ENCODE peak calls at places on chromosomes 3 and 15, in five cellular contexts. T is IMR-90, B is tibial artery, L is K562, C is progenitor cell of endocrine pancreas. P is an unnamed sample.

GRCh38 chr3:178072391-178072790 is 463.8 kb upstream of the KCNMB2 start:
- DNase-seq in T (peak), B (no peak), L (no peak), C (no peak), P (no peak)

GRCh38 chr3:98897701-98898100 is 3.8 kb downstream of the DCBLD2 start:
- DNase-seq in T (no peak), B (no peak), L (no peak), C (no peak), P (no peak)

GRCh38 chr3:195892355-195893120 is 15.8 kb downstream of the TNK2 start:
- DNase-seq in T (peak), B (peak), L (no peak), C (no peak), P (no peak)

GRCh38 chr15:85282504-85283115 is 97.8 kb upstream of the AKAP13 start:
- DNase-seq in T (peak), B (no peak), L (no peak), C (no peak), P (no peak)

GRCh38 chr3:180447156-180447555 is 154.8 kb upstream of the TTC14 start:
- DNase-seq in T (no peak), B (no peak), L (no peak), C (no peak), P (no peak)

GRCh38 chr3:32143849-32144757 is 37.7 kb downstream of the GPD1L start:
- DNase-seq in T (peak), B (no peak), L (peak), C (peak), P (peak)

GRCh38 chr3:130894130-130894872 is 417 bp downstream of the ATP2C1 start:
- DNase-seq in T (no peak), B (peak), L (peak), C (peak), P (peak)

GRCh38 chr3:12405432-12406272 is 78.6 kb upstream of the TSEN2 start:
- DNase-seq in T (peak), B (peak), L (peak), C (no peak), P (no peak)

GRCh38 chr3:42129014-42129953 is 38.1 kb downstream of the TRAK1 start:
- DNase-seq in T (peak), B (no peak), L (no peak), C (no peak), P (no peak)

GRCh38 chr3:49785565-49786356 is 581 bp downstream of the IP6K1 start:
- DNase-seq in T (peak), B (no peak), L (no peak), C (peak), P (peak)

GRCh38 chr3:78754066-78754743 is 1013.6 kb downstream of the ROBO1 start:
- DNase-seq in T (peak), B (no peak), L (no peak), C (no peak), P (no peak)

GRCh38 chr15:51054535-51054934 is 40.2 kb downstream of the TNFAIP8L3 start:
- DNase-seq in T (no peak), B (no peak), L (no peak), C (no peak), P (no peak)

GRCh38 chr3:194488007-194488742 is 1.4 kb upstream of the ATP13A3 start:
- DNase-seq in T (no peak), B (no peak), L (peak), C (no peak), P (peak)

GRCh38 chr15:58380280-58380945 is 51.4 kb upstream of the LIPC start:
- DNase-seq in T (no peak), B (no peak), L (no peak), C (no peak), P (no peak)

GRCh38 chr3:125683067-125683844 is 88.0 kb upstream of the OSBPL11 start:
- DNase-seq in T (no peak), B (peak), L (no peak), C (no peak), P (no peak)

GRCh38 chr3:60417590-60417989 is 833.7 kb downstream of the FHIT start:
- DNase-seq in T (no peak), B (no peak), L (no peak), C (no peak), P (no peak)

GRCh38 chr3:30456263-30456662 is 150.1 kb upstream of the TGFBR2 start:
- DNase-seq in T (no peak), B (no peak), L (no peak), C (no peak), P (no peak)

GRCh38 chr15:68186671-68187397 is 18.3 kb downstream of the CALML4 start:
- DNase-seq in T (peak), B (no peak), L (no peak), C (no peak), P (no peak)

GRCh38 chr3:115814006-115814405 is 190.7 kb downstream of the GAP43 start:
- DNase-seq in T (no peak), B (no peak), L (no peak), C (no peak), P (no peak)

GRCh38 chr15:99100245-99101173 is 4.4 kb upstream of the SYNM start:
- DNase-seq in T (peak), B (peak), L (peak), C (peak), P (peak)

GRCh38 chr3:183227586-183227985 is 25.5 kb upstream of the B3GNT5 start:
- DNase-seq in T (no peak), B (no peak), L (no peak), C (no peak), P (peak)

GRCh38 chr3:74054566-74054965 is 429.8 kb upstream of the PDZRN3 start:
- DNase-seq in T (no peak), B (no peak), L (no peak), C (no peak), P (no peak)

GRCh38 chr3:196537319-196537984 is 22.3 kb upstream of the SMCO1 start:
- DNase-seq in T (peak), B (no peak), L (peak), C (no peak), P (peak)

GRCh38 chr3:81799403-81799802 is 38.0 kb upstream of the GBE1 start:
- DNase-seq in T (no peak), B (no peak), L (no peak), C (no peak), P (no peak)

GRCh38 chr3:56878046-56878445 is 76.3 kb upstream of the ARHGEF3 start:
- DNase-seq in T (peak), B (no peak), L (no peak), C (no peak), P (peak)

GRCh38 chr3:13045904-13046568 is 27.2 kb downstream of the IQSEC1 start:
- DNase-seq in T (no peak), B (no peak), L (peak), C (no peak), P (peak)

GRCh38 chr3:96836153-96836915 is 21.9 kb downstream of the EPHA6 start:
- DNase-seq in T (no peak), B (no peak), L (no peak), C (no peak), P (no peak)

GRCh38 chr3:53103566-53104296 is 26.5 kb downstream of the RFT1 start:
- DNase-seq in T (peak), B (no peak), L (no peak), C (no peak), P (no peak)

GRCh38 chr3:10981961-10982360 is 10.6 kb upstream of the SLC6A1 start:
- DNase-seq in T (no peak), B (no peak), L (no peak), C (no peak), P (no peak)

GRCh38 chr3:61637088-61638051 is 76.0 kb downstream of the PTPRG start:
- DNase-seq in T (peak), B (no peak), L (no peak), C (no peak), P (no peak)

GRCh38 chr3:183883291-183884096 is 1.2 kb downstream of the PARL start:
- DNase-seq in T (no peak), B (no peak), L (no peak), C (no peak), P (no peak)

GRCh38 chr3:49807427-49808114 is 4.5 kb downstream of the INKA1 start:
- DNase-seq in T (no peak), B (no peak), L (no peak), C (no peak), P (no peak)

GRCh38 chr3:49859576-49860305 is 3.4 kb upstream of the TRAIP start:
- DNase-seq in T (no peak), B (no peak), L (no peak), C (no peak), P (no peak)

GRCh38 chr15:90497374-90497773 is 32.3 kb upstream of the CRTC3 start:
- DNase-seq in T (no peak), B (no peak), L (no peak), C (no peak), P (no peak)

GRCh38 chr3:183697610-183698317 is at the start of gene YEATS2:
- DNase-seq in T (peak), B (peak), L (peak), C (peak), P (peak)

GRCh38 chr15:75149911-75150709 is 51.6 kb upstream of the C15orf39 start:
- DNase-seq in T (peak), B (no peak), L (peak), C (no peak), P (peak)

GRCh38 chr3:42063886-42064285 is 27.3 kb upstream of the TRAK1 start:
- DNase-seq in T (peak), B (no peak), L (no peak), C (no peak), P (no peak)

GRCh38 chr3:191051037-191051436 is 148.0 kb upstream of the OSTN start:
- DNase-seq in T (peak), B (no peak), L (no peak), C (no peak), P (no peak)

DNA sequence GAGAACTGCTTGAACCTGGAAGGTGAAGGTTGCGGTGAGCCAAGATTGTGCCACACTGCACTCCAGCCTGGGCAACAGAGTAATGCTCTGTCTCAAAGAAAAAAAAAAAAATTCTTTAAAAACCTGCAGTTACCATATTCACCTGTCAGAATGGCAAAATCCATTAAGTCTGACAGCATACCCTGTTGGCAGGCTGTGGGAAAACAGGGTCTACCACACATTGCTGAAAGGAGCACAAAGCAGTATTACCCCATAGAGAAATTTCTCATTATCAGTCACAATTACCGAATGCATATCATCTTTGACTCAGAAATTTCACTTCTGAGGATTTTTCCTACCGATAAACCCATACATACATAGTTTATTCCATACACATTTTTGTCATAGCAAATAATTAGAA is 264.1 kb upstream of the SLCO3A1 start:
- DNase-seq in T (no peak), B (no peak), L (no peak), C (no peak), P (peak)
- TF ChIP-seq CTCF in T (no peak), B (no peak), L (peak), C (peak), P (no peak)

GRCh38 chr3:54954019-54954418 is 26.2 kb upstream of the LRTM1 start:
- DNase-seq in T (peak), B (no peak), L (no peak), C (no peak), P (no peak)
- TF ChIP-seq CTCF in T (peak), B (no peak), L (no peak), C (no peak), P (no peak)

GRCh38 chr15:88479169-88479568 is 11.7 kb downstream of the MRPS11 start:
- DNase-seq in T (no peak), B (no peak), L (no peak), C (no peak), P (no peak)
- TF ChIP-seq CTCF in T (no peak), B (no peak), L (no peak), C (no peak), P (no peak)

GRCh38 chr3:127822166-127822835 is at the start of gene MGLL:
- DNase-seq in T (peak), B (peak), L (no peak), C (no peak), P (peak)
- TF ChIP-seq CTCF in T (no peak), B (peak), L (no peak), C (no peak), P (no peak)

P was measured in activated CD8-positive, alpha-beta T cell treated with anti-CD3 and anti-CD28 coated beads for 36 hours.